ENCODE peak calls at places on chromosomes 6 and 20, in seven cellular contexts. Y, T, G, N, F, B and Q are unnamed samples.

GRCh38 chr6:74574794-74575193 is 631.1 kb downstream of the COL12A1 start:
- DNase-seq in Y (no peak), T (peak), G (no peak), N (no peak), F (peak), B (no peak), Q (no peak)

GRCh38 chr20:63911171-63911570 is 16.2 kb downstream of the DNAJC5 start:
- DNase-seq in Y (no peak), T (peak), G (no peak), N (no peak), F (no peak), B (no peak), Q (peak)

GRCh38 chr20:37992802-37993538 is 40.3 kb downstream of the TTI1 start:
- DNase-seq in Y (peak), T (peak), G (no peak), N (peak), F (peak), B (no peak), Q (no peak)

GRCh38 chr20:33373735-33374605 is 27.3 kb downstream of the CDK5RAP1 start:
- DNase-seq in Y (peak), T (peak), G (no peak), N (no peak), F (peak), B (no peak), Q (no peak)

GRCh38 chr20:43800186-43800585 is 73.4 kb upstream of the GTSF1L start:
- DNase-seq in Y (no peak), T (no peak), G (no peak), N (no peak), F (no peak), B (no peak), Q (no peak)

GRCh38 chr6:41643899-41644269 is 5.6 kb downstream of the MDFI start:
- DNase-seq in Y (no peak), T (no peak), G (no peak), N (no peak), F (no peak), B (no peak), Q (no peak)

GRCh38 chr20:63567382-63568169 is 6.5 kb downstream of the HELZ2 start:
- DNase-seq in Y (no peak), T (no peak), G (no peak), N (no peak), F (no peak), B (no peak), Q (peak)

GRCh38 chr6:129117355-129117754 is 234.4 kb downstream of the LAMA2 start:
- DNase-seq in Y (no peak), T (no peak), G (no peak), N (no peak), F (no peak), B (no peak), Q (no peak)

GRCh38 chr6:116461075-116461474 is at the start of gene CALHM6:
- DNase-seq in Y (no peak), T (no peak), G (no peak), N (no peak), F (no peak), B (no peak), Q (no peak)